ENCODE peak calls at places on chromosomes 6 and 20, in seven cellular contexts. Q is GM10248; M is H9; F is testis; A is CD8-positive, alpha-beta T cell; U is neural crest cell; L is AG09319. J is an unnamed sample.

GRCh38 chr6:109073344-109074235 is 21.1 kb downstream of the SESN1 start:
- DNase-seq in F (peak), U (peak), L (peak), A (peak), Q (peak), M (no peak), J (no peak)

GRCh38 chr6:33665957-33666356 is 44.8 kb downstream of the ITPR3 start:
- DNase-seq in F (no peak), M (no peak), U (no peak), A (no peak), Q (no peak), L (no peak), J (no peak)

GRCh38 chr6:139147628-139148027 is 12.7 kb downstream of the HECA start:
- DNase-seq in U (no peak), L (no peak), F (no peak), Q (no peak), M (no peak), A (no peak), J (no peak)

GRCh38 chr20:36307412-36308317 is 1.5 kb downstream of the DLGAP4 start:
- DNase-seq in Q (no peak), A (no peak), L (no peak), M (no peak), F (no peak), U (no peak), J (no peak)

GRCh38 chr6:134145786-134146185 is 93.4 kb upstream of the SLC2A12 start:
- DNase-seq in A (no peak), L (no peak), U (no peak), M (no peak), Q (no peak), F (no peak), J (no peak)

GRCh38 chr6:26157150-26157837 is 70.1 kb downstream of the HFE start:
- DNase-seq in U (peak), Q (peak), F (peak), L (no peak), M (peak), A (peak), J (peak)

GRCh38 chr6:40378071-40378724 is 209.0 kb downstream of the LRFN2 start:
- DNase-seq in Q (no peak), L (no peak), A (no peak), M (no peak), F (peak), U (no peak), J (no peak)

GRCh38 chr6:12592634-12593033 is 123.9 kb upstream of the PHACTR1 start:
- DNase-seq in M (no peak), A (no peak), F (no peak), U (no peak), L (no peak), Q (no peak), J (no peak)

GRCh38 chr6:38284772-38285406 is 354.8 kb downstream of the BTBD9 start:
- DNase-seq in F (no peak), L (no peak), A (no peak), Q (no peak), M (no peak), U (no peak), J (no peak)

GRCh38 chr6:14406616-14407343 is 289.2 kb downstream of the CD83 start:
- DNase-seq in Q (no peak), L (no peak), F (no peak), U (no peak), M (no peak), A (no peak), J (no peak)

GRCh38 chr6:129683606-129684322 is 26.2 kb downstream of the ARHGAP18 start:
- DNase-seq in L (peak), M (no peak), Q (peak), U (no peak), A (peak), F (peak), J (no peak)

GRCh38 chr20:39909447-39909846 is 779.6 kb downstream of the MAFB start:
- DNase-seq in A (no peak), Q (peak), U (no peak), M (no peak), L (no peak), F (peak), J (no peak)

GRCh38 chr6:118783931-118784528 is 109.9 kb upstream of the ASF1A start:
- DNase-seq in A (no peak), Q (no peak), F (no peak), U (no peak), M (no peak), L (no peak), J (no peak)

GRCh38 chr6:48255094-48255493 is 144.1 kb upstream of the PTCHD4 start:
- DNase-seq in Q (no peak), L (no peak), A (no peak), F (no peak), M (no peak), U (no peak), J (no peak)

GRCh38 chr6:109465772-109466171 is 10.2 kb upstream of the MICAL1 start:
- DNase-seq in F (no peak), M (no peak), U (no peak), Q (no peak), A (no peak), L (no peak), J (no peak)

GRCh38 chr6:28764761-28765282 is 159.0 kb downstream of the TRIM27 start:
- DNase-seq in M (no peak), L (no peak), Q (no peak), F (no peak), U (no peak), A (no peak), J (no peak)

GRCh38 chr6:128179890-128180440 is 279.1 kb upstream of the THEMIS start:
- DNase-seq in Q (no peak), M (no peak), A (no peak), F (no peak), L (no peak), U (no peak), J (no peak)

GRCh38 chr20:5074050-5074674 is 45.6 kb downstream of the PCNA start:
- DNase-seq in A (no peak), M (no peak), L (no peak), Q (peak), U (no peak), F (no peak), J (no peak)

GRCh38 chr6:143002686-143003085 is 57.7 kb upstream of the HIVEP2 start:
- DNase-seq in F (no peak), M (no peak), L (no peak), U (no peak), A (no peak), Q (no peak), J (no peak)

GRCh38 chr6:152575621-152576150 is 61.5 kb downstream of the SYNE1 start:
- DNase-seq in Q (no peak), U (no peak), F (peak), L (no peak), A (no peak), M (no peak), J (no peak)

GRCh38 chr6:1286972-1287600 is 24.8 kb upstream of the FOXQ1 start:
- DNase-seq in M (no peak), F (no peak), U (no peak), A (no peak), L (peak), Q (no peak), J (no peak)

GRCh38 chr6:149830731-149831379 is 33.3 kb downstream of the LRP11 start:
- DNase-seq in F (no peak), M (no peak), A (no peak), U (no peak), Q (no peak), L (peak), J (no peak)

GRCh38 chr20:49593441-49594142 is 25.7 kb upstream of the PTGIS start:
- DNase-seq in Q (no peak), U (no peak), L (no peak), A (no peak), F (no peak), M (no peak), J (no peak)

GRCh38 chr6:45609141-45609638 is 231.5 kb upstream of the SUPT3H start:
- DNase-seq in L (peak), U (no peak), A (no peak), Q (no peak), M (no peak), F (no peak), J (no peak)

GRCh38 chr6:82337688-82338257 is 25.8 kb upstream of the TPBG start:
- DNase-seq in A (no peak), F (no peak), M (no peak), Q (no peak), U (no peak), L (no peak), J (no peak)

GRCh38 chr6:168385858-168386735 is 54.9 kb upstream of the SMOC2 start:
- DNase-seq in M (no peak), A (no peak), Q (no peak), L (no peak), U (no peak), F (no peak), J (no peak)

GRCh38 chr6:18099501-18099900 is 23.0 kb downstream of the NHLRC1 start:
- DNase-seq in F (no peak), A (no peak), M (no peak), U (no peak), Q (no peak), L (no peak), J (no peak)

GRCh38 chr20:37852666-37853065 is 50.3 kb upstream of the VSTM2L start:
- DNase-seq in L (no peak), M (no peak), A (no peak), Q (no peak), U (no peak), F (no peak), J (no peak)

GRCh38 chr6:152399409-152399808 is 237.8 kb downstream of the SYNE1 start:
- DNase-seq in U (no peak), Q (no peak), L (no peak), A (no peak), F (no peak), M (no peak), J (no peak)

GRCh38 chr6:85468326-85468725 is 18.4 kb downstream of the NT5E start:
- DNase-seq in A (no peak), Q (no peak), F (no peak), U (no peak), M (peak), L (no peak), J (no peak)

GRCh38 chr6:165881812-165882211 is 218.8 kb upstream of the PDE10A start:
- DNase-seq in U (no peak), Q (no peak), F (no peak), A (no peak), M (no peak), L (no peak), J (no peak)

GRCh38 chr20:36446557-36446956 is 94.8 kb upstream of the MYL9 start:
- DNase-seq in F (no peak), A (no peak), U (no peak), L (no peak), M (no peak), Q (no peak), J (no peak)

GRCh38 chr6:153167907-153168306 is 36.8 kb upstream of the RGS17 start:
- DNase-seq in A (no peak), M (no peak), L (no peak), F (no peak), Q (no peak), U (no peak), J (no peak)

GRCh38 chr20:7938058-7938457 is 2.2 kb downstream of the HAO1 start:
- DNase-seq in A (no peak), Q (no peak), U (no peak), F (no peak), M (no peak), L (no peak), J (no peak)

GRCh38 chr20:7935027-7935551 is 5.2 kb downstream of the HAO1 start:
- DNase-seq in Q (peak), M (no peak), L (no peak), U (no peak), F (no peak), A (no peak), J (no peak)

GRCh38 chr20:7939663-7940062 is 595 bp downstream of the HAO1 start:
- DNase-seq in Q (no peak), M (no peak), F (no peak), A (no peak), L (no peak), U (no peak), J (no peak)

GRCh38 chr20:7937328-7937727 is 2.9 kb downstream of the HAO1 start:
- DNase-seq in F (no peak), Q (no peak), A (no peak), L (no peak), U (no peak), M (no peak), J (no peak)

GRCh38 chr20:7936735-7937078 is 3.6 kb downstream of the HAO1 start:
- DNase-seq in A (no peak), L (no peak), M (no peak), F (no peak), Q (no peak), U (no peak), J (no peak)
- TF ChIP-seq CTCF in A (no peak), L (no peak), M (no peak), F (no peak), Q (no peak), U (no peak), J (no peak)

GRCh38 chr20:24503352-24503931 is 34.0 kb downstream of the SYNDIG1 start:
- DNase-seq in A (no peak), L (no peak), M (peak), U (no peak), F (no peak), Q (no peak), J (no peak)
- TF ChIP-seq CTCF in A (no peak), L (no peak), M (no peak), U (no peak), F (no peak), Q (no peak), J (no peak)

GRCh38 chr6:116779569-116780164 is 14.1 kb upstream of the FAM162B start:
- DNase-seq in A (no peak), M (no peak), F (no peak), Q (peak), L (peak), U (no peak), J (no peak)
- TF ChIP-seq CTCF in A (peak), M (peak), F (no peak), Q (peak), L (peak), U (peak), J (peak)

GRCh38 chr6:44444853-44445252 is 57.3 kb downstream of the CDC5L start:
- DNase-seq in A (no peak), L (no peak), U (no peak), F (no peak), M (no peak), Q (no peak), J (no peak)
- TF ChIP-seq CTCF in A (no peak), L (no peak), U (no peak), F (no peak), M (no peak), Q (no peak), J (no peak)

DNA sequence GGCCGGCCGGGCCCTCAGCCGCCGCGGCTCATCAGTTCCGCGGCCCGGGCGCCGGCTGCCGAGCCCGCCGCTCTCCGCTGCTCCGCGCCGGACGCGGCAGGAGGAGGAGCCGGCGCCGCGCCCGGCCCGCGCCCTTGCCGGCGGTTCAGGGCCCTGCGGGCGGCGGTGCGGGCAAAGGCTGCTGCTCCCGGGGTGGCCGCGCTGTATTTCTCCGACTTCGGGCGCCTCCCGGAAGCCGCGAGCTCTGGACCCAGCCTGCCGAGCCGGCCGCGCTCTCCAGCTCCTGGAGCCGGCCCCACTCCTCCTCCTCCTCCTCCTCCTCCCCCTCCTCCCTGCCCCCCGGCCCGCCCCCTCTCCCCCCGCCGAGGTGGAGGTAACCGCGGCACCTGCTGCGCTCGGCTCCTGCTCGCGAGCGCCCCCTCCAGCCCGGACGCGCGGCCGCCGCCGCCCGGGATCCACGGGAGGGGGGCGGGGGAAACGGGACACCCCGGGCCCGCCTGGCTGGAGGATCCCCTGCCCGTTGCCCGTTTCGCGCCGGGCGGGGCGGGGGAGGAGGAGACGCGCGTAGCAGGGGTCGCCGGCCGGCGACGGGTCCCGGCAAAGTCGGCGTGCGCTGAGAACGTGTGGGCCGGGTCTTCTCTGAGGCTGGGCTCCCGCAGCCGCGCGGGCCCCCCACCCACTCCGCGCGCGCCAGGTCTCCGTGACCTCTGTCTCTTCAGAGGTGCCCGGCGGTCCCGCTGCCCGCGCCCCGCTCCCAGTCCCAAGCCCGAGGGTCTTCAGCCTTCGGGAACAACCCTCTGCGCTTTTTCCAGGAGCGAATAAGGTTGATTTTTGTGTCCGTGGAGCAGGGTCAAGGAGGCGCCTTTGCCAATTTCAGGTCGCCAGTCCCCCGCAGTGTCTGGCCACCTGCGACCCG is at the start of gene SLC22A23:
- DNase-seq in L (no peak), A (peak), Q (peak), F (peak), U (peak), M (peak), J (peak)
- TF ChIP-seq CTCF in L (peak), A (peak), Q (peak), F (peak), U (peak), M (peak), J (peak)

GRCh38 chr20:34312544-34313217 is 9.5 kb upstream of the AHCY start:
- DNase-seq in F (peak), U (peak), Q (peak), M (peak), L (peak), A (peak), J (peak)
- TF ChIP-seq CTCF in F (peak), U (peak), Q (peak), M (peak), L (no peak), A (peak), J (peak)

GRCh38 chr6:35498407-35499045 is 1.6 kb upstream of the TEAD3 start:
- DNase-seq in U (no peak), F (no peak), L (no peak), A (no peak), M (no peak), Q (no peak), J (no peak)

GRCh38 chr6:35499372-35499771 is 2.5 kb upstream of the TEAD3 start:
- DNase-seq in M (no peak), L (no peak), A (no peak), U (no peak), F (no peak), Q (no peak), J (no peak)

GRCh38 chr6:35496851-35497570 is at the start of gene TEAD3:
- DNase-seq in U (peak), Q (peak), M (peak), F (peak), A (no peak), L (no peak), J (peak)

GRCh38 chr6:35496036-35496850 is 636 bp downstream of the TEAD3 start:
- DNase-seq in U (peak), A (no peak), Q (no peak), M (no peak), L (no peak), F (no peak), J (no peak)

GRCh38 chr6:35497571-35498406 is 910 bp upstream of the TEAD3 start:
- DNase-seq in Q (peak), A (no peak), L (no peak), M (peak), F (peak), U (peak), J (no peak)
- TF ChIP-seq CTCF in Q (no peak), A (no peak), L (no peak), M (no peak), F (peak), U (no peak), J (peak)

DNA sequence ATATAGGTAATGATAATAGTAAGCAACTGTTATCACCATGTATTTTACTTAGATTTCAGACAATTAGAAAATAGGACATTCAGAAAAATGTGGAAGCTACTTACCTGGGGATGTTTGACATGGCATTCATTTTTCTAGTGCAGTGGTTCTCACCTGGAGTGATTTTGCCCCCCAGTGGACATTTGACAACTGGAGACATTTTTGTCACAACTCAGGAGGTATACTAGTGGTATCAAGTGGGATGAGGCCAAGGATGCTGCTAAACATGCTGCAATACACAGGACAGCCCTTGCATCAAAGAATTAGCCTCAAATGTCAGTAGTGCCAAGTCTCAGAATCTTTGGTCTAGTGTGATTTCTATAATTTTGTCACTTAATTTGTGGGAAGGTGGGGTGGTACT is 36.1 kb downstream of the NUS1 start:
- DNase-seq in F (no peak), Q (no peak), L (no peak), U (no peak), A (no peak), M (no peak), J (no peak)
- TF ChIP-seq CTCF in F (no peak), Q (peak), L (no peak), U (peak), A (no peak), M (peak), J (peak)